ENCODE peak calls at places on chromosomes 11 and 22, in ten cellular contexts. C is IMR-90; R is mucosa of descending colon; N is prostate gland; P is astrocyte; X is cardiac muscle cell; V is CD4-positive, CD25-positive, alpha-beta regulatory T cell; G is aorta; D is thoracic aorta; J is uterus. H is an unnamed sample. For H3K9me3 and H3K4me1, the result is how much of the 10 kb centered on the place peaks cover.

GRCh38 chr11:37370817-37371216 is 772.8 kb upstream of the RAG2 start:
- DNase-seq in J (no peak), G (no peak), X (no peak), P (peak), N (no peak), D (no peak), V (no peak), C (no peak), R (no peak), H (no peak)

GRCh38 chr22:28917747-28918543 is 34.6 kb downstream of the ZNRF3 start:
- DNase-seq in X (peak), V (no peak), C (peak), P (peak), R (no peak), J (no peak), D (no peak), G (no peak), N (no peak), H (peak)

GRCh38 chr11:27055065-27055682 is 14.6 kb downstream of the BBOX1 start:
- DNase-seq in D (no peak), P (peak), X (peak), R (no peak), V (no peak), N (no peak), G (no peak), J (no peak), C (peak), H (no peak)

GRCh38 chr11:63512816-63513215 is 6.9 kb downstream of the LGALS12 start:
- DNase-seq in D (no peak), R (no peak), G (no peak), X (no peak), V (no peak), N (no peak), P (no peak), C (no peak), J (no peak), H (no peak)

GRCh38 chr11:69157156-69157821 is 1.6 kb downstream of the SMIM38 start:
- DNase-seq in X (no peak), R (no peak), J (peak), V (no peak), P (peak), G (peak), D (no peak), C (peak), N (no peak), H (no peak)

GRCh38 chr22:39219071-39220050 is 25.4 kb downstream of the PDGFB start:
- DNase-seq in G (peak), C (no peak), P (no peak), V (no peak), J (no peak), N (no peak), R (peak), X (no peak), D (no peak), H (no peak)

GRCh38 chr22:20571531-20572007 is 64.2 kb downstream of the MED15 start:
- DNase-seq in X (peak), N (no peak), P (no peak), V (peak), J (no peak), G (no peak), R (peak), D (no peak), C (no peak), H (no peak)

GRCh38 chr11:11983427-11983826 is 25.0 kb downstream of the DKK3 start:
- DNase-seq in J (no peak), N (no peak), V (no peak), X (no peak), P (no peak), R (no peak), G (no peak), D (no peak), C (no peak), H (no peak)

GRCh38 chr11:76765863-76766350 is 17.2 kb upstream of the TSKU start:
- DNase-seq in G (peak), R (no peak), X (no peak), C (peak), D (no peak), J (no peak), N (no peak), P (no peak), V (no peak), H (no peak)

GRCh38 chr22:31947296-31947695 is 3.0 kb downstream of the YWHAH start:
- DNase-seq in J (no peak), G (no peak), V (no peak), X (no peak), N (no peak), R (no peak), C (no peak), D (no peak), P (no peak), H (no peak)

GRCh38 chr22:24088796-24089195 is 77.7 kb downstream of the CABIN1 start:
- DNase-seq in J (no peak), D (no peak), R (no peak), G (peak), C (peak), V (no peak), P (peak), X (no peak), N (no peak), H (no peak)

DNA sequence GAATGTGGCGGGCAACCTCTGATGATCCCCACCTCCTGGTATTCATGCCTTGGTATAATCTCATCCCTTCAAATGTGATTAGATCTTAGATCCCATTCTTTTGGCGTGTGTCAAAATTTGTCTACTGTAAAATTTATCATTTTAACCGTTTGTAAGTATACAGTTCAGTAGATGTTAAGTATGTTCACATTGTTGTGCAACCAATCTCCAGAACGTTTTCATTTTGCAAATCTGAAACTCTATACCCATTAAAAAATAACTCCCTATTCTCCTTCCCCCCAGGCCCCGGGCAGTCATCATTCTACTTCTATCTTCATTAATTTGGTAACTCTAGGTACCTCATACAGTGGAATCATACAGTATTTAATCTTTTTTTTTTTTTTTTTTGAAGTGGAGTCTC is 159.0 kb downstream of the LDLRAD3 start:
- DNase-seq in P (no peak), G (no peak), C (no peak), J (no peak), D (no peak), R (no peak), X (no peak), N (no peak), V (no peak), H (no peak)
- H3K9me3 ChIP-seq in P (under half), G (under half), C (under half), J (under half), D (under half), R (under half), X (under half), N (under half), V (under half), H (under half)

GRCh38 chr11:16981651-16982194 is 32.5 kb downstream of the PLEKHA7 start:
- DNase-seq in V (no peak), G (no peak), P (peak), R (no peak), D (no peak), N (no peak), X (no peak), J (no peak), C (peak), H (no peak)
- H3K4me1 ChIP-seq in V (under half), G (under half), P (under half), R (under half), D (under half), N (under half), X (under half), J (under half), C (under half), H (under half)

DNA sequence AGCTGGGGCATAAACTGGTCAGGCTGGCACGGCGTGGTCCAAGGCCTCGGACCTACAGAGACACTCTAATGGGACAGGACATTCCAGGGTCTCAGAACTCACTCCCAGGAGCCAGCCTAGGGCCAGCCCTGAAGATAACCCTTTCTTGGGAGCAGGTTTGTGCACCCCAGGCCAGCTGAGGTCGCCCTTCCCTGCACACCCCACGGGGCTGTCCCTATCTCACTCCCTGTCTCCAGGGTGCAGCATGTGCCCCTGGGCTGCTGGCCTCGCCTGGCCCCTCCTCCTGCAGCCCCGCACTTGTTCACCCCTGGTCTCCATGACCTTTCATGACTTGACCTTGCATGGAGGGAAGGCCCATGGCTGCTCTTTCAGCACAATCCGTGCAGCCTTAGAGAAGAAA is 1321.8 kb downstream of the BRD1 start:
- DNase-seq in G (no peak), X (no peak), P (no peak), V (no peak), N (no peak), J (no peak), C (no peak), D (no peak), R (no peak), H (no peak)
- H3K9me3 ChIP-seq in G (under half), X (under half), P (under half), V (under half), N (under half), J (under half), C (half or more), D (under half), R (under half), H (under half)

GRCh38 chr11:73324665-73325035 is 16.6 kb downstream of the ARHGEF17 start:
- DNase-seq in V (no peak), C (no peak), D (no peak), G (no peak), N (no peak), X (no peak), J (no peak), P (no peak), R (no peak), H (no peak)
- H3K4me1 ChIP-seq in V (under half), C (half or more), D (half or more), G (under half), N (under half), X (half or more), J (under half), P (half or more), R (under half), H (half or more)

GRCh38 chr11:2651054-2651617 is 48.7 kb downstream of the KCNQ1OT1 start:
- DNase-seq in C (no peak), X (no peak), V (no peak), N (no peak), G (no peak), J (no peak), D (no peak), P (no peak), R (no peak), H (no peak)

GRCh38 chr11:2647953-2648352 is 51.8 kb downstream of the KCNQ1OT1 start:
- DNase-seq in X (no peak), R (no peak), J (no peak), D (no peak), N (no peak), C (no peak), P (no peak), G (no peak), V (no peak), H (no peak)

GRCh38 chr11:2650343-2650867 is 49.4 kb downstream of the KCNQ1OT1 start:
- DNase-seq in C (no peak), J (no peak), D (no peak), V (no peak), G (no peak), P (no peak), N (no peak), R (no peak), X (no peak), H (no peak)

GRCh38 chr11:2649848-2650247 is 49.9 kb downstream of the KCNQ1OT1 start:
- DNase-seq in X (no peak), C (no peak), J (no peak), D (no peak), G (no peak), P (no peak), N (no peak), R (no peak), V (no peak), H (no peak)

DNA sequence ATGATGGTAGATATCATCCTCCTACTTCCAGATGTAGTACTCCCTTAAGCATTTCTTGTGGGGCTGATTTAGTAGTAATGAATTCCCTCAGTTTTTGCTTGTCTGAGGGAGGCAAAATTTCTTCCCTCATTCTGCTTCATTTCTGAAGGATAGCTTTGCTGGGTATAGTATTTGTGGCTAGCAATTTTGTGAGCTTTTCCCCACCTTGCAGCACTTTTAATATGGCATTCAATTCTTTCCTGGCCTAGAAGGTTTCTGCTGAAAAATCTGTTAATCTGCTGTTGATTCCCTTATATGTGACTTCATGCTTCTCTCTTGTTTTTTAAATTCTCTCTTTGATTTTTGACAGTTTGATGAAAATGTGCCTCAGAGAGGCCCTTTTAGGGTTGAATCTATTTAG is 50.4 kb downstream of the KCNQ1OT1 start:
- DNase-seq in X (no peak), J (no peak), R (no peak), V (no peak), C (no peak), G (no peak), N (no peak), D (no peak), P (no peak), H (no peak)
- H3K9me3 ChIP-seq in X (under half), J (under half), R (half or more), V (under half), C (half or more), G (under half), N (under half), D (half or more), P (half or more), H (under half)

GRCh38 chr11:35235498-35235897 is 96.5 kb downstream of the CD44 start:
- DNase-seq in N (no peak), R (no peak), J (no peak), X (no peak), C (no peak), G (no peak), D (no peak), V (no peak), P (no peak), H (no peak)

GRCh38 chr11:35232961-35233360 is 94.0 kb downstream of the CD44 start:
- DNase-seq in C (peak), D (no peak), J (no peak), P (no peak), R (no peak), N (no peak), X (no peak), G (no peak), V (no peak), H (no peak)

GRCh38 chr11:35227551-35228341 is 88.8 kb downstream of the CD44 start:
- DNase-seq in X (no peak), G (peak), C (peak), N (no peak), D (no peak), J (no peak), R (no peak), P (no peak), V (no peak), H (no peak)

GRCh38 chr11:35234836-35235235 is 95.9 kb downstream of the CD44 start:
- DNase-seq in N (no peak), G (no peak), V (no peak), D (no peak), J (no peak), X (no peak), C (peak), R (no peak), P (peak), H (no peak)

DNA sequence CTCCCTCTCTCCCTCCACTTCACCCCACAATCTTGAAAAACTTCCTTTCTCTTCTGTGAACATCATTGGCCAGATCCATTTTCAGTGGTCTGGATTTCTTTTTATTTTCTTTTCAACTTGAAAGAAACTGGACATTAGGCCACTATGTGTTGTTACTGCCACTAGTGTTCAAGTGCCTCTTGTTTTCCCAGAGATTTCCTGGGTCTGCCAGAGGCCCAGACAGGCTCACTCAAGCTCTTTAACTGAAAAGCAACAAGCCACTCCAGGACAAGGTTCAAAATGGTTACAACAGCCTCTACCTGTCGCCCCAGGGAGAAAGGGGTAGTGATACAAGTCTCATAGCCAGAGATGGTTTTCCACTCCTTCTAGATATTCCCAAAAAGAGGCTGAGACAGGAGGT is 92.1 kb downstream of the CD44 start:
- DNase-seq in D (no peak), C (no peak), P (no peak), J (no peak), V (no peak), G (no peak), N (no peak), R (no peak), X (peak), H (no peak)
- H3K4me1 ChIP-seq in D (under half), C (under half), P (under half), J (under half), V (under half), G (under half), N (under half), R (under half), X (under half), H (under half)